ENCODE peak calls at places on chromosomes 3 and 15, in four cellular contexts. X is psoas muscle, D is cardiac muscle cell, U is PC-9. M is an unnamed sample.

GRCh38 chr15:70853270-70853854 is 595 bp downstream of the LARP6 start:
- DNase-seq in X (peak; percentile 49), D (peak; percentile 70), U (no peak), M (no peak)

GRCh38 chr15:95263751-95264150 is 1032.4 kb downstream of the MCTP2 start:
- DNase-seq in X (no peak), D (no peak), U (no peak), M (no peak)

GRCh38 chr3:126676919-126677705 is 22.2 kb upstream of the TXNRD3 start:
- DNase-seq in X (no peak), D (no peak), U (no peak), M (no peak)

GRCh38 chr3:113575191-113575590 is 42.8 kb downstream of the SIDT1 start:
- DNase-seq in X (no peak), D (no peak), U (no peak), M (no peak)

GRCh38 chr3:59809750-59810444 is 760.1 kb upstream of the CFAP20DC start:
- DNase-seq in X (no peak), D (peak; percentile 55), U (no peak), M (no peak)

GRCh38 chr3:167861649-167862048 is 126.1 kb downstream of the SERPINI1 start:
- DNase-seq in X (no peak), D (no peak), U (no peak), M (no peak)

GRCh38 chr3:52385157-52385556 is 59.7 kb downstream of the SEMA3G start:
- DNase-seq in X (no peak), D (peak; percentile 30), U (peak; percentile 48), M (no peak)

GRCh38 chr3:8239718-8240698 is 261.6 kb upstream of the LMCD1 start:
- DNase-seq in X (no peak), D (peak; percentile 74), U (no peak), M (no peak)

GRCh38 chr15:20646529-20647142 is 105.0 kb upstream of the GOLGA6L6 start:
- DNase-seq in X (no peak), D (no peak), U (no peak), M (peak; percentile 50)

GRCh38 chr3:66561374-66561773 is 60.6 kb upstream of the LRIG1 start:
- DNase-seq in X (no peak), D (no peak), U (no peak), M (no peak)

GRCh38 chr3:183515968-183516851 is 39.3 kb downstream of the KLHL6 start:
- DNase-seq in X (no peak), D (no peak), U (peak; percentile 33), M (no peak)

GRCh38 chr3:14902719-14903118 is 44.7 kb upstream of the NR2C2 start:
- DNase-seq in X (peak; percentile 66), D (peak; percentile 11), U (no peak), M (no peak)

GRCh38 chr3:123723527-123724168 is 138.8 kb upstream of the HACD2 start:
- DNase-seq in X (no peak), D (peak; percentile 91), U (peak; percentile 46), M (no peak)

GRCh38 chr15:70279096-70279495 is 181.4 kb upstream of the TLE3 start:
- DNase-seq in X (no peak), D (no peak), U (no peak), M (no peak)

GRCh38 chr3:52682016-52682415 is 3.7 kb downstream of the PBRM1 start:
- DNase-seq in X (no peak), D (peak; percentile 84), U (peak; percentile 48), M (no peak)

GRCh38 chr3:152444029-152444641 is 175.4 kb downstream of the MBNL1 start:
- DNase-seq in X (no peak), D (peak; percentile 78), U (peak; percentile 63), M (no peak)

GRCh38 chr15:78437107-78437761 is 782 bp upstream of the IREB2 start:
- DNase-seq in X (no peak), D (no peak), U (no peak), M (no peak)

GRCh38 chr3:138940446-138940845 is 6.5 kb downstream of the FOXL2 start:
- DNase-seq in X (no peak), D (no peak), U (no peak), M (no peak)

GRCh38 chr3:87410110-87410509 is 133.7 kb upstream of the POU1F1 start:
- DNase-seq in X (no peak), D (no peak), U (no peak), M (no peak)

GRCh38 chr3:45656575-45657363 is 32.4 kb upstream of the SACM1L start:
- DNase-seq in X (peak; percentile 93), D (peak; percentile 97), U (peak; percentile 85), M (peak; percentile 90)

GRCh38 chr15:45402955-45403892 is 24.9 kb upstream of the GATM start:
- DNase-seq in X (peak; percentile 33), D (peak; percentile 30), U (peak; percentile 78), M (peak; percentile 54)

GRCh38 chr3:129888739-129889138 is 4.8 kb downstream of the TMCC1 start:
- DNase-seq in X (no peak), D (peak; percentile 87), U (peak; percentile 90), M (no peak)

GRCh38 chr3:192212335-192212734 is 515.0 kb downstream of the FGF12 start:
- DNase-seq in X (no peak), D (no peak), U (no peak), M (no peak)

GRCh38 chr3:102750322-102750721 is 315.5 kb downstream of the ZPLD1 start:
- DNase-seq in X (no peak), D (no peak), U (no peak), M (no peak)

GRCh38 chr3:71570453-71571038 is 13.0 kb downstream of the FOXP1 start:
- DNase-seq in X (no peak), D (no peak), U (no peak), M (no peak)

GRCh38 chr3:58237940-58238681 is 519 bp downstream of the ABHD6 start:
- DNase-seq in X (peak; percentile 65), D (no peak), U (peak; percentile 46), M (peak; percentile 68)

GRCh38 chr15:71747128-71748083 is 62.9 kb upstream of the NR2E3 start:
- DNase-seq in X (no peak), D (peak; percentile 47), U (peak; percentile 94), M (no peak)

GRCh38 chr3:163058190-163058854 is 1561.7 kb downstream of the OTOL1 start:
- DNase-seq in X (peak; percentile 17), D (peak; percentile 36), U (no peak), M (no peak)

GRCh38 chr3:8561365-8561764 is 59.7 kb downstream of the LMCD1 start:
- DNase-seq in X (peak; percentile 50), D (peak; percentile 95), U (no peak), M (no peak)

GRCh38 chr3:33315826-33316225 is 38.6 kb downstream of the FBXL2 start:
- DNase-seq in X (no peak), D (peak; percentile 65), U (peak; percentile 71), M (no peak)

GRCh38 chr3:130759692-130760338 is 13.2 kb upstream of the PIK3R4 start:
- DNase-seq in X (peak; percentile 20), D (peak; percentile 81), U (peak; percentile 52), M (peak; percentile 47)

GRCh38 chr3:108001457-108001856 is 89.4 kb downstream of the CD47 start:
- DNase-seq in X (no peak), D (peak; percentile 21), U (peak; percentile 99), M (peak; percentile 73)

GRCh38 chr3:159884661-159885402 is 103.8 kb upstream of the IL12A start:
- DNase-seq in X (no peak), D (peak; percentile 71), U (peak; percentile 45), M (no peak)

GRCh38 chr3:5187920-5188418 is 462 bp downstream of the EDEM1 start:
- DNase-seq in X (peak; percentile 49), D (peak; percentile 46), U (no peak), M (peak; percentile 43)

GRCh38 chr15:42716626-42717025 is 20.3 kb downstream of the CDAN1 start:
- DNase-seq in X (no peak), D (no peak), U (no peak), M (no peak)

GRCh38 chr15:42716125-42716524 is 20.8 kb downstream of the CDAN1 start:
- DNase-seq in X (no peak), D (no peak), U (no peak), M (peak; percentile 17)

GRCh38 chr15:42720071-42720470 is 16.9 kb downstream of the CDAN1 start:
- DNase-seq in X (no peak), D (no peak), U (no peak), M (no peak)

GRCh38 chr15:42721016-42721415 is 15.9 kb downstream of the CDAN1 start:
- DNase-seq in X (no peak), D (no peak), U (peak; percentile 83), M (no peak)

GRCh38 chr15:42719051-42719450 is 17.9 kb downstream of the CDAN1 start:
- DNase-seq in X (no peak), D (no peak), U (no peak), M (no peak)
- H3K36me3 ChIP-seq in X (peaks cover 63% of the 10 kb centered on the region), D (peaks cover 11% of the 10 kb centered on the region), U (no peaks in the 10 kb centered on the region), M (peaks cover 60% of the 10 kb centered on the region)

DNA sequence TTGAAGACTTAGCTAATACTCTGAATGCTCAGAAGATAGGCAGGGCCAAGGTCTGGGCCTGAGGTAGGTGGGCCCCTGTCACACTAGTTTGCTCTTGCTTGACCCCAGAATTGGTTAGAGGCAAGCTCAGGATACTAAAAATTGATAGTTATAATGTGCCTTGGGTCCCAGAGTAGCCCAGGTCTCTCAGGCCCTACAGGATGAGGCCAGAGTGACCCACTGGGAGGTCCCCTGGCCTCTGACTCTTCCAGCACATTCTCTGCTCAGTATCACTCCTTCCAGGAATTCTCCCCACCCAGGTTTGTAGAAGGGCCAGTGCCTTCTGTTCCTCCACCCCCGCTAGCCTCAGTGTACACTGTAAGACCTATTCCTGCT is 667 bp upstream of the KLHDC8B start:
- DNase-seq in X (no peak), D (no peak), U (no peak), M (no peak)
- H3K4me1 ChIP-seq in X (peaks cover 32% of the 10 kb centered on the region), D (peaks cover 35% of the 10 kb centered on the region), U (peaks cover 5% of the 10 kb centered on the region), M (peaks cover 44% of the 10 kb centered on the region)

GRCh38 chr3:188239035-188239434 is 85.1 kb downstream of the LPP start:
- DNase-seq in X (no peak), D (no peak), U (no peak), M (no peak)

GRCh38 chr3:188240189-188240981 is 86.4 kb downstream of the LPP start:
- DNase-seq in X (no peak), D (no peak), U (no peak), M (no peak)

GRCh38 chr3:188241883-188242282 is 87.9 kb downstream of the LPP start:
- DNase-seq in X (no peak), D (no peak), U (no peak), M (no peak)

GRCh38 chr3:188241072-188241471 is 87.1 kb downstream of the LPP start:
- DNase-seq in X (peak; percentile 44), D (no peak), U (no peak), M (no peak)

GRCh38 chr3:188239577-188239976 is 85.6 kb downstream of the LPP start:
- DNase-seq in X (no peak), D (no peak), U (no peak), M (no peak)
- H3K27ac ChIP-seq in X (peak overlapping the region; percentile 25), D (no peak overlapping the region), U (no peak overlapping the region), M (no peak overlapping the region)

GRCh38 chr3:11832964-11833621 is 13.6 kb downstream of the TAMM41 start:
- DNase-seq in X (no peak), D (peak; percentile 27), U (no peak), M (no peak)

DNA sequence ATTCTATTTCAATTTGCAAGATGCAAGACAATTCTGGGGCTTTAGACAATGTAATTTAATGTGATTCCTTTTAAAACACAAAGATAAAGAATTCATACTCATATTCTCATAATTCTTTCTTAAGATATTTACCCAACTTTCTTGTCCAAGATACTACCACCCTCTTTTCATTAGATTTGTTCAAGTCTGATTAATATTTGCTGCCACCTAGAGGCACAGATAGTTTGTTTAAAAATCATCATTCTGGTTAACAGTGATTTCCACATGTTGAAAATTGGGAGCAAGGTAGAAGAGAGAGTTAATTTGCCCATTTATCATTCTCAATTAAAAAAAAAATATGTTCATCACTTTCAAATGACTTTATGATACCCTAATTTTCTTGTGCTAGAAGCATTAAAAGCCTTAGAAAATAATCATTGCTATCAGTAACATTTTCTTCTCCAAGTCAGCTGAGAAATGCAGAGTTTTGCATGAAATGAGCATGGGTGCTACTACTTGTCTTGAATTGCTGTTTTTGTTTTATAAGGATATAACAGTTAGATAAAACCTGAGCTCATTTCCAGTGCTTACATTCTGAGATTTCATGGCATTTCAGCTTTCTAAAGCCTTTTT is 11.6 kb downstream of the TAMM41 start:
- DNase-seq in X (no peak), D (peak; percentile 47), U (no peak), M (no peak)
- H3K36me3 ChIP-seq in X (peaks cover 86% of the 10 kb centered on the region), D (peaks cover 44% of the 10 kb centered on the region), U (peaks cover 36% of the 10 kb centered on the region), M (no peaks in the 10 kb centered on the region)